ENCODE peak calls at places on chromosomes 5 and 9, in six cellular contexts. L is ovary, S is fibroblast of villous mesenchyme, D is foreskin fibroblast, K is lower leg skin, E is nephron progenitor cell. F is an unnamed sample.
A peak's percentile ranks its signal among the peaks of the same experiment; 100 is the strongest.

GRCh38 chr5:109335114-109335513 is 74.7 kb downstream of the PJA2 start:
- DNase-seq in L (no peak), S (no peak), D (no peak), K (no peak), E (no peak), F (no peak)

GRCh38 chr5:41065691-41066335 is 5.3 kb downstream of the MROH2B start:
- DNase-seq in L (no peak), S (no peak), D (no peak), K (no peak), E (no peak), F (no peak)

GRCh38 chr9:13963005-13963653 is 350.8 kb downstream of the NFIB start:
- DNase-seq in L (no peak), S (no peak), D (no peak), K (no peak), E (no peak), F (no peak)

GRCh38 chr5:119614838-119615237 is 14.5 kb upstream of the FAM170A start:
- DNase-seq in L (no peak), S (peak; percentile 2), D (no peak), K (no peak), E (no peak), F (no peak)

GRCh38 chr5:38540348-38540747 is 16.1 kb downstream of the LIFR start:
- DNase-seq in L (no peak), S (no peak), D (no peak), K (no peak), E (no peak), F (no peak)

GRCh38 chr5:171586436-171586835 is 167.0 kb downstream of the FGF18 start:
- DNase-seq in L (no peak), S (no peak), D (no peak), K (no peak), E (no peak), F (no peak)

GRCh38 chr9:130421802-130422276 is 22.9 kb upstream of the ASS1 start:
- DNase-seq in L (no peak), S (peak; percentile 63), D (peak; percentile 84), K (no peak), E (no peak), F (no peak)

GRCh38 chr5:75610201-75610600 is 1.1 kb upstream of the ANKDD1B start:
- DNase-seq in L (no peak), S (no peak), D (no peak), K (no peak), E (no peak), F (no peak)

GRCh38 chr9:114281421-114282103 is 41.3 kb upstream of the ORM1 start:
- DNase-seq in L (peak; percentile 86), S (peak; percentile 89), D (peak; percentile 87), K (no peak), E (no peak), F (no peak)

DNA sequence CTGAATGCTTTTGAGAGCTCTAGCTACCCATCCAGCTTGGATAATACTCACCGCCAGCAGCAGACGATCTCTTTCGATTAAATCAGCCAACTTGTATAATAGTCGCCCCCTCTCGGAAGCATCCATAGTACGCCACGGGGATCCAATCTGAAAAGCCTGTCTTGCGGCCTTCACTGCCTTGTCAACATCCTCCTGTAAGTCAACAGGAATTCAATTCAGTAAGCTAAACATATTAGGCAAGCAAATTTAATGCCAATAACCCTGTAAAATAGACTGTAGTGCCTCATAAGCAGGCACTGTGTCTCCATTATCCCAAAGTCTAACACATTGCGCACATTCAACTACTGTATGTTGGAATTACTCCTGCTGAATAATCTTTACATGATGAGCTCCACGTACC is 22.0 kb downstream of the ALDH1A1 start:
- DNase-seq in L (no peak), S (no peak), D (no peak), K (no peak), E (no peak), F (no peak)
- TF ChIP-seq CTCF in L (no peak), S (no peak), D (no peak), K (no peak), E (no peak), F (no peak)

DNA sequence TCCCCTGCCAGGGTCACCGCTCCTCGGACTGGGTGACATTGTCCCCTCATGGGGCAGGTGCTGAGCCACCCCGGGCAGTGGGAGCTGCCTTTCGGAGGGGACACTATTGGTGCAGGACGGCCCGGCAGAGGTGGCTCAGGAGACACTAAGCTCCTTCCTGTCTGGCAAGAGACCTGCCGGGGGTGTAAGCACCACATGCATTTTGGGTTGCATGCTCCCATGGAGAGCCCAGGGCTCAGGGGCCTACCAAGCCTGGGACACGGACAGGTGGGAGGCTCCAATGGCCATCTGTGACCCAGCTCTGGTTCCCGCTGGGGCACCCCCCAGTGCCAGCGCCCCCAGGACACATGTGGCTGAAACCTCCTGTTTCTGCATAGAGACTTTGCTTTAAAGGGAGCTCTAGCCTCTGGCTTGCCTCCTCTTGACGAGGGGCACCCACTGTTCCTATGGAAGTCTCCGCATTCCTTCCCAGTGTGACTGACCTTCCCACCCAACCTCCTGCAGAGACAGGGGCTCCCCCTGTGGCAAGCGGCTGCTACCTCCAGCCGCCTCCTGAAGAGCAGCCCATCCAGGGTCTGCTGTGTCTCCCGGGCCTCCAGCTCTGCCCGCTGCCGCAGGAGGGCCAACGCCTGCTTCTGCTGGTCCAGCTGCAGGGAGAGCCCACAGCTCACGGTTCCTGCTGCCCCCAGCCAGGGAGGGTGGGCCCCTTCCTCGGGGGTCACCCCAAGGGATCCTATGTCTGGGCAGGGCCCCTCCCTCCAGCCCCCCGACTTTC is 28.1 kb downstream of the CCDC187 start:
- DNase-seq in L (no peak), S (no peak), D (no peak), K (no peak), E (no peak), F (no peak)
- TF ChIP-seq CTCF in L (no peak), S (no peak), D (no peak), K (no peak), E (no peak), F (no peak)

GRCh38 chr5:43042176-43042625 is 2.1 kb upstream of the ANXA2R start:
- DNase-seq in L (peak; percentile 78), S (peak; percentile 78), D (no peak), K (peak; percentile 52), E (peak; percentile 72), F (peak; percentile 71)
- TF ChIP-seq CTCF in L (no peak), S (no peak), D (no peak), K (no peak), E (no peak), F (peak; percentile 23)

DNA sequence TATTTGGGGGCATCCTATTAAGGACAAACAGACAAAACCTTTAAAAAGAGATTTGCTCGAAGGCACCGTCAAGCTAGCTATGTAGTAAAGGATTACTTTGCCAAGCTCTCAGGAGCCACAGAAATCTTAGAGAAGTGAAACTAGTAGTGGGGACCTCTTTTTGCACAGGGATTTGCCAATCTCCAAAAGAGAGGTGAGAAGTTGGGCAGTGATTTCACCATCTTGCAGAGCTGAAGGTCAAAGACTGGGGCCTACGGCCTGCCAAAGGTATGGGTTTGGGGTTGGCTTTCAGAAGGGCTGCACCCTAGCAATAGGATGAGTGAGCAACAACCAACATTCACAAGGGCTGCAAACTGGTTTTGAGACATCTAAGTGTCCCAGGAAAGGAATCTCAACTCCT is 1.6 kb upstream of the FCN1 start:
- DNase-seq in L (no peak), S (no peak), D (no peak), K (no peak), E (no peak), F (no peak)
- TF ChIP-seq CTCF in L (no peak), S (no peak), D (no peak), K (no peak), E (no peak), F (no peak)

F was measured in GM10248.